ENCODE peak calls at places on chromosomes 6 and 20, in six cellular contexts. I is posterior cingulate gyrus; F is DMS 273 treated with DMSO at 0.1 percent for 48 hours; W is stimulated activated CD4-positive, alpha-beta T cell treated with anti-CD3 and anti-CD28 coated beads, Interleukin-4, amount 100 ng/mL, for 24 hours; J is retinal pigment epithelial cell; O is GM04504. S is an unnamed sample.

GRCh38 chr6:161836643-161837448 is 563.0 kb upstream of the AGPAT4 start:
- DNase-seq in J (no peak), I (no peak), F (no peak), O (no peak), W (no peak), S (no peak)

GRCh38 chr20:32330555-32330897 is 27.6 kb upstream of the ASXL1 start:
- DNase-seq in I (no peak), F (no peak), J (no peak), O (no peak), W (no peak), S (no peak)

GRCh38 chr6:142731611-142732010 is 213.4 kb downstream of the HIVEP2 start:
- DNase-seq in O (no peak), F (no peak), W (no peak), I (no peak), J (no peak), S (no peak)

GRCh38 chr6:136809461-136809860 is 12.9 kb upstream of the PEX7 start:
- DNase-seq in I (no peak), J (no peak), O (no peak), W (no peak), F (no peak), S (no peak)

GRCh38 chr20:57829805-57830514 is 120.1 kb upstream of the PMEPA1 start:
- DNase-seq in W (no peak), O (no peak), J (no peak), I (no peak), F (no peak), S (no peak)

GRCh38 chr6:9494864-9495263 is 920.0 kb downstream of the TFAP2A start:
- DNase-seq in F (no peak), J (no peak), I (no peak), W (no peak), O (no peak), S (no peak)

GRCh38 chr20:53016534-53017042 is 44.4 kb downstream of the TSHZ2 start:
- DNase-seq in I (no peak), F (no peak), W (no peak), O (no peak), J (no peak), S (no peak)

GRCh38 chr6:136921936-136922679 is at the start of gene SLC35D3:
- DNase-seq in I (peak), F (no peak), J (no peak), O (no peak), W (no peak), S (no peak)

GRCh38 chr6:39898625-39899024 is 35.6 kb downstream of the MOCS1 start:
- DNase-seq in O (no peak), I (no peak), W (no peak), F (no peak), J (no peak), S (no peak)

GRCh38 chr6:118708055-118708454 is 56.7 kb upstream of the CEP85L start:
- DNase-seq in F (no peak), I (no peak), O (no peak), W (no peak), J (no peak), S (no peak)

GRCh38 chr6:139290787-139291294 is 957 bp downstream of the TXLNB start:
- DNase-seq in O (no peak), W (peak), J (peak), I (no peak), F (peak), S (peak)

GRCh38 chr6:75029333-75029732 is 176.5 kb downstream of the COL12A1 start:
- DNase-seq in J (no peak), F (no peak), O (no peak), W (no peak), I (peak), S (no peak)

GRCh38 chr20:36744764-36745191 is 1.1 kb downstream of the NDRG3 start:
- DNase-seq in J (no peak), O (no peak), W (no peak), I (no peak), F (no peak), S (no peak)

GRCh38 chr6:80348263-80348662 is 241.8 kb downstream of the BCKDHB start:
- DNase-seq in J (no peak), W (no peak), F (peak), O (no peak), I (no peak), S (no peak)

GRCh38 chr6:4107873-4108272 is 27.5 kb downstream of the ECI2 start:
- DNase-seq in W (no peak), F (no peak), O (no peak), I (no peak), J (no peak), S (no peak)

GRCh38 chr6:44116643-44117382 is 10.4 kb downstream of the MRPL14 start:
- DNase-seq in O (peak), J (no peak), I (no peak), F (no peak), W (no peak), S (no peak)

GRCh38 chr20:44954198-44954597 is 6.0 kb downstream of the TOMM34 start:
- DNase-seq in F (no peak), W (no peak), O (no peak), I (no peak), J (no peak), S (no peak)

GRCh38 chr20:64082126-64082638 is 2.0 kb downstream of the LKAAEAR1 start:
- DNase-seq in O (no peak), W (no peak), I (no peak), F (no peak), J (no peak), S (no peak)

GRCh38 chr6:76681781-76682180 is 609.3 kb upstream of the IMPG1 start:
- DNase-seq in W (no peak), J (no peak), O (no peak), I (no peak), F (no peak), S (no peak)

GRCh38 chr20:17635320-17635673 is 46.7 kb downstream of the RRBP1 start:
- DNase-seq in F (no peak), J (no peak), I (no peak), O (no peak), W (no peak), S (no peak)